ENCODE peak calls at places on chromosomes 7 and 10, in six cellular contexts. S, C, N, K, H and O are unnamed samples. For H3K9me3, the result is how much of the 10 kb centered on the place peaks cover.

GRCh38 chr10:103824281-103824680 is 31.1 kb downstream of the SH3PXD2A start:
- DNase-seq in S (no peak), C (peak), N (no peak), K (no peak), H (no peak), O (no peak)

GRCh38 chr10:127410030-127410429 is 139.1 kb upstream of the NPS start:
- DNase-seq in S (no peak), C (peak), N (no peak), K (no peak), H (no peak), O (no peak)

GRCh38 chr7:130758429-130759056 is 24.5 kb upstream of the KLF14 start:
- DNase-seq in S (peak), C (no peak), N (no peak), K (no peak), H (peak), O (no peak)

GRCh38 chr10:67664936-67665335 is 31.1 kb downstream of the CTNNA3 start:
- DNase-seq in S (no peak), C (no peak), N (no peak), K (no peak), H (peak), O (no peak)

GRCh38 chr10:63720689-63721088 is 199.5 kb downstream of the REEP3 start:
- DNase-seq in S (no peak), C (no peak), N (no peak), K (no peak), H (no peak), O (no peak)

GRCh38 chr7:105643384-105643783 is 62.1 kb upstream of the EFCAB10 start:
- DNase-seq in S (no peak), C (no peak), N (peak), K (peak), H (no peak), O (no peak)

GRCh38 chr7:108062250-108063014 is 59.5 kb upstream of the LAMB1 start:
- DNase-seq in S (no peak), C (no peak), N (no peak), K (no peak), H (no peak), O (no peak)

GRCh38 chr7:73503229-73503628 is 18.9 kb downstream of the BAZ1B start:
- DNase-seq in S (no peak), C (no peak), N (no peak), K (no peak), H (no peak), O (no peak)

GRCh38 chr7:7732566-7733290 is 14.3 kb upstream of the RPA3 start:
- DNase-seq in S (no peak), C (no peak), N (no peak), K (no peak), H (no peak), O (no peak)

GRCh38 chr7:134040988-134041387 is 86.2 kb upstream of the LRGUK start:
- DNase-seq in S (no peak), C (no peak), N (no peak), K (no peak), H (no peak), O (no peak)

GRCh38 chr10:484925-485661 is 204.4 kb downstream of the DIP2C start:
- DNase-seq in S (no peak), C (peak), N (no peak), K (no peak), H (no peak), O (peak)

GRCh38 chr7:47801423-47801822 is 146.8 kb downstream of the PKD1L1 start:
- DNase-seq in S (no peak), C (no peak), N (no peak), K (no peak), H (no peak), O (no peak)

GRCh38 chr10:31677198-31678138 is 251.2 kb downstream of the ARHGAP12 start:
- DNase-seq in S (no peak), C (no peak), N (no peak), K (no peak), H (no peak), O (no peak)

GRCh38 chr7:142508251-142508650 is 241.0 kb upstream of the PRSS1 start:
- DNase-seq in S (no peak), C (no peak), N (no peak), K (no peak), H (no peak), O (no peak)

GRCh38 chr7:40474790-40475680 is 340.2 kb downstream of the SUGCT start:
- DNase-seq in S (no peak), C (no peak), N (no peak), K (no peak), H (no peak), O (no peak)

GRCh38 chr7:87797798-87798403 is 78.3 kb downstream of the SLC25A40 start:
- DNase-seq in S (peak), C (no peak), N (no peak), K (no peak), H (peak), O (no peak)

GRCh38 chr10:117662126-117662525 is 119.6 kb downstream of the EMX2 start:
- DNase-seq in S (no peak), C (no peak), N (no peak), K (no peak), H (no peak), O (no peak)

GRCh38 chr10:121800146-121800545 is 127.7 kb downstream of the ATE1 start:
- DNase-seq in S (no peak), C (no peak), N (no peak), K (no peak), H (no peak), O (no peak)

GRCh38 chr7:84091318-84091717 is 103.3 kb downstream of the SEMA3A start:
- DNase-seq in S (no peak), C (no peak), N (no peak), K (no peak), H (no peak), O (no peak)

GRCh38 chr10:14146005-14146404 is 184.7 kb downstream of the FRMD4A start:
- DNase-seq in S (no peak), C (no peak), N (no peak), K (no peak), H (no peak), O (no peak)

GRCh38 chr10:93357680-93358079 is 124.5 kb downstream of the MYOF start:
- DNase-seq in S (no peak), C (no peak), N (no peak), K (no peak), H (no peak), O (no peak)

GRCh38 chr10:29969255-29970011 is 90.0 kb downstream of the JCAD start:
- DNase-seq in S (no peak), C (no peak), N (peak), K (peak), H (no peak), O (no peak)

GRCh38 chr7:99290980-99291607 is 18.5 kb downstream of the MYH16 start:
- DNase-seq in S (no peak), C (no peak), N (no peak), K (no peak), H (no peak), O (no peak)

GRCh38 chr7:5456420-5456819 is 32.8 kb upstream of the TNRC18 start:
- DNase-seq in S (no peak), C (no peak), N (no peak), K (no peak), H (no peak), O (no peak)

GRCh38 chr7:101238226-101239182 is 902 bp upstream of the CLDN15 start:
- DNase-seq in S (no peak), C (no peak), N (no peak), K (peak), H (no peak), O (no peak)

GRCh38 chr7:99561735-99562051 is 3.3 kb downstream of the ZNF655 start:
- DNase-seq in S (no peak), C (no peak), N (no peak), K (no peak), H (no peak), O (no peak)

GRCh38 chr10:130961506-130962239 is 349.8 kb downstream of the TCERG1L start:
- DNase-seq in S (no peak), C (no peak), N (no peak), K (no peak), H (no peak), O (no peak)

GRCh38 chr10:51001587-51001986 is 72.7 kb upstream of the PRKG1 start:
- DNase-seq in S (no peak), C (no peak), N (no peak), K (no peak), H (no peak), O (no peak)

GRCh38 chr7:88083883-88084282 is 136.0 kb downstream of the SRI start:
- DNase-seq in S (no peak), C (no peak), N (no peak), K (no peak), H (no peak), O (no peak)

GRCh38 chr7:100486111-100486636 is 2.4 kb downstream of the NYAP1 start:
- DNase-seq in S (no peak), C (no peak), N (no peak), K (no peak), H (no peak), O (no peak)

GRCh38 chr7:47148541-47149207 is 433.2 kb downstream of the TNS3 start:
- DNase-seq in S (no peak), C (no peak), N (no peak), K (no peak), H (no peak), O (no peak)

GRCh38 chr10:87656431-87657072 is 3.1 kb upstream of the PAPSS2 start:
- DNase-seq in S (no peak), C (no peak), N (no peak), K (no peak), H (no peak), O (no peak)

GRCh38 chr10:11643039-11643438 is 31.6 kb upstream of the USP6NL start:
- DNase-seq in S (no peak), C (peak), N (no peak), K (no peak), H (no peak), O (no peak)

GRCh38 chr10:51786684-51787035 is 87.3 kb upstream of the CSTF2T start:
- DNase-seq in S (no peak), C (no peak), N (no peak), K (no peak), H (no peak), O (no peak)

GRCh38 chr10:97355571-97355975 is 21.0 kb upstream of the FRAT2 start:
- DNase-seq in S (no peak), C (no peak), N (no peak), K (no peak), H (no peak), O (no peak)

GRCh38 chr10:97358781-97359180 is 24.3 kb upstream of the FRAT2 start:
- DNase-seq in S (no peak), C (no peak), N (no peak), K (no peak), H (no peak), O (no peak)

GRCh38 chr10:97356918-97357317 is 22.4 kb upstream of the FRAT2 start:
- DNase-seq in S (no peak), C (peak), N (no peak), K (no peak), H (no peak), O (no peak)

GRCh38 chr10:97356318-97356914 is 21.9 kb upstream of the FRAT2 start:
- DNase-seq in S (no peak), C (peak), N (no peak), K (no peak), H (no peak), O (no peak)

GRCh38 chr10:97358349-97358748 is 23.8 kb upstream of the FRAT2 start:
- DNase-seq in S (no peak), C (peak), N (no peak), K (no peak), H (no peak), O (no peak)
- H3K4me3 ChIP-seq in S (no peak), C (no peak), N (no peak), K (no peak), H (no peak), O (no peak)

GRCh38 chr10:76337641-76338040 is 906.2 kb downstream of the LRMDA start:
- DNase-seq in S (no peak), C (no peak), N (no peak), K (no peak), H (no peak), O (no peak)

GRCh38 chr10:76333801-76334200 is 902.4 kb downstream of the LRMDA start:
- DNase-seq in S (no peak), C (no peak), N (no peak), K (no peak), H (no peak), O (no peak)

GRCh38 chr10:76334306-76334705 is 902.9 kb downstream of the LRMDA start:
- DNase-seq in S (no peak), C (no peak), N (peak), K (no peak), H (no peak), O (no peak)

GRCh38 chr10:76338187-76338586 is 906.8 kb downstream of the LRMDA start:
- DNase-seq in S (no peak), C (no peak), N (no peak), K (no peak), H (no peak), O (no peak)

GRCh38 chr10:76336213-76336963 is 905.0 kb downstream of the LRMDA start:
- DNase-seq in S (no peak), C (no peak), N (peak), K (no peak), H (no peak), O (no peak)
- TF ChIP-seq POLR2AphosphoS5 in S (no peak), C (no peak), N (peak), K (no peak), H (no peak), O (no peak)

GRCh38 chr7:52691257-52691656 is 344.2 kb upstream of the POM121L12 start:
- DNase-seq in S (no peak), C (no peak), N (no peak), K (no peak), H (no peak), O (no peak)

DNA sequence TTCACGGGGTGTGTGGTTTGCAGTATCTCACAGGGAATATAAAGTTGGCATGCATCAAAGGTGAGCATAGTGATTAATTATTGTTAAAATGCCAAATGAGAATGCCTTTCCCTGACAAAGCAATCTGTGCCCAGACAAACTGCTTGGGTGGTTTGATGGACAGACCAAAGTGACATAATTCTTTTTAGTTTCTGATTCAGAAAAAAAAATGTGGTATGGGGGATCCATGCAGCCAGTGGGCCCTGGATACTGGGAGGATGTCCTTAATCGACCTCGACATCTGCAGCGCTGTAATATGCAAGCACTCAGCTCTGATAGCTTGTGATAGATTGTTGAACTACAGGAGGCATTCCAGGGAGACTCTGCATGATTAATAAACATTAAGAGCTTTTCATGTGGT is 339.2 kb upstream of the POM121L12 start:
- DNase-seq in S (no peak), C (no peak), N (no peak), K (no peak), H (no peak), O (no peak)
- H3K9me3 ChIP-seq in S (under half), C (under half), N (under half), K (under half), H (under half), O (under half)

GRCh38 chr10:43293677-43294057 is 26.8 kb upstream of the RASGEF1A start:
- DNase-seq in S (no peak), C (no peak), N (no peak), K (no peak), H (no peak), O (peak)
- H3K4me3 ChIP-seq in S (no peak), C (no peak), N (no peak), K (no peak), H (no peak), O (no peak)

DNA sequence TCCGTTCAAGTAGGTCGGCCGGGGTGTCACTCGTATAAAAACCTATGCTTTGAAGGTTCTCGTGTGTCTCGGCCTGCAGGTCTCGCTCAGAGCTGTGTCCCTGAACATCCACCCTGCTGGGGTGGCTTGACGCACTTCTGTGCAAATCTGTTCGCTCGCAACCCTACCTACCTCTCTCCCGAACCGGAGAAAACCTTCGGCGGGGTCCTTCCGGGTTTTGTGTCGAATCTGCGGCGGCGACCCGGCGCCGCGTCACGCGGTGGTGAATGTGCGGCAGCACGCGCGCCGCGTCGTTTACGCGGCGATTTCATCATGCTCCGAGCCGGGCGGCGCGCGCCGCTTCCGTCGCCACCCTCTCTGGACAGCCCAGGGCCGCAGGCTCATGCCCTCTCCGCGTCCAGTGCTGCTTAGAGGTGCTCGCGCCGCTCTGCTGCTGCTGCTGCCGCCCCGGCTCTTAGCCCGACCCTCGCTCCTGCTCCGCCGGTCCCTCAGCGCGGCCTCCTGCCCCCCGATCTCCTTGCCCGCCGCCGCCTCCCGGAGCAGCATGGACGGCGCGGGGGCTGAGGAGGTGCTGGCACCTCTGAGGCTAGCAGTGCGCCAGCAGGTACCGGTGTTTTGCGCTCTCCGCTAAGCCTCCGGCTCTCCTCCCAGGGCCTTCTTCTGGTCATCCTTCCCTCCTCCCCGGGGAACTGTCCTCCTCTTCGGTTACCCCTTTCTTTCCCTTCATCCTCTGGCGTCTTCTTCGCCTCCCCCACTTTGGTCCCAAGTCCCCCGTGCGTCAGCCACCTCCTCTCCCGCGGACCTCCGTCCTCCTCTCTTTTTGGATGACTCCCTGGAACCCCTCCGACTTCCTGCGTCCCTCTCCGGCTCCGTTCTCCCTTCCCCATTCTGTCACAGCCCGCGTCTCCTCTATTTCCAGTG is at the start of gene GARS1:
- DNase-seq in S (peak), C (peak), N (peak), K (peak), H (peak), O (peak)
- TF ChIP-seq POLR2AphosphoS5 in S (peak), C (peak), N (peak), K (peak), H (peak), O (peak)